ENCODE peak calls at places on chromosomes 6 and 20, in six cellular contexts. P is foreskin fibroblast, R is prostate gland, J is NB4, S is IMR-90, E is lower leg skin. X is an unnamed sample.

GRCh38 chr6:78577585-78577984 is 289.8 kb upstream of the IRAK1BP1 start:
- DNase-seq in P (no peak), R (no peak), J (no peak), S (no peak), E (no peak), X (no peak)

GRCh38 chr20:11686900-11687543 is 230.7 kb upstream of the BTBD3 start:
- DNase-seq in P (peak), R (no peak), J (no peak), S (peak), E (no peak), X (no peak)

GRCh38 chr6:128599036-128599435 is 78.6 kb upstream of the PTPRK start:
- DNase-seq in P (peak), R (no peak), J (no peak), S (no peak), E (no peak), X (no peak)

GRCh38 chr6:5893295-5893694 is 113.4 kb downstream of the NRN1 start:
- DNase-seq in P (no peak), R (no peak), J (no peak), S (no peak), E (no peak), X (no peak)

GRCh38 chr20:4766631-4767030 is 44.9 kb downstream of the PRND start:
- DNase-seq in P (no peak), R (no peak), J (peak), S (no peak), E (no peak), X (no peak)

GRCh38 chr6:4466769-4467480 is 309.3 kb upstream of the CDYL start:
- DNase-seq in P (no peak), R (no peak), J (peak), S (no peak), E (no peak), X (no peak)

GRCh38 chr6:30061766-30062458 is 847 bp downstream of the POLR1H start:
- DNase-seq in P (peak), R (peak), J (peak), S (peak), E (no peak), X (no peak)

GRCh38 chr20:45823949-45824835 is 2.9 kb downstream of the TNNC2 start:
- DNase-seq in P (peak), R (peak), J (peak), S (no peak), E (no peak), X (no peak)

GRCh38 chr6:123994891-123995635 is 191.4 kb downstream of the NKAIN2 start:
- DNase-seq in P (no peak), R (no peak), J (no peak), S (no peak), E (no peak), X (no peak)

GRCh38 chr6:19549109-19549508 is 288.1 kb upstream of the ID4 start:
- DNase-seq in P (no peak), R (no peak), J (no peak), S (no peak), E (no peak), X (no peak)

GRCh38 chr6:154815938-154816820 is 83.0 kb downstream of the SCAF8 start:
- DNase-seq in P (peak), R (no peak), J (no peak), S (peak), E (no peak), X (no peak)

GRCh38 chr6:130900913-130901312 is 73.7 kb downstream of the SMLR1 start:
- DNase-seq in P (peak), R (no peak), J (no peak), S (peak), E (no peak), X (peak)

GRCh38 chr20:10079964-10080363 is 45.2 kb downstream of the ANKEF1 start:
- DNase-seq in P (peak), R (peak), J (no peak), S (peak), E (no peak), X (no peak)

GRCh38 chr6:32944265-32944664 is 3.4 kb upstream of the HLA-DMB start:
- DNase-seq in P (no peak), R (no peak), J (peak), S (no peak), E (no peak), X (no peak)

GRCh38 chr6:39568896-39569295 is 156.3 kb downstream of the KIF6 start:
- DNase-seq in P (peak), R (no peak), J (no peak), S (peak), E (no peak), X (no peak)

GRCh38 chr6:44080561-44081521 is 46.4 kb downstream of the MRPL14 start:
- DNase-seq in P (no peak), R (no peak), J (peak), S (no peak), E (peak), X (no peak)

GRCh38 chr6:150016324-150017185 is 8.8 kb downstream of the RAET1L start:
- DNase-seq in P (peak), R (peak), J (peak), S (peak), E (peak), X (peak)

GRCh38 chr20:36269507-36269906 is 33.2 kb downstream of the AAR2 start:
- DNase-seq in P (no peak), R (no peak), J (no peak), S (no peak), E (no peak), X (no peak)

GRCh38 chr6:96156425-96156824 is 140.7 kb downstream of the FUT9 start:
- DNase-seq in P (no peak), R (no peak), J (no peak), S (no peak), E (no peak), X (no peak)

DNA sequence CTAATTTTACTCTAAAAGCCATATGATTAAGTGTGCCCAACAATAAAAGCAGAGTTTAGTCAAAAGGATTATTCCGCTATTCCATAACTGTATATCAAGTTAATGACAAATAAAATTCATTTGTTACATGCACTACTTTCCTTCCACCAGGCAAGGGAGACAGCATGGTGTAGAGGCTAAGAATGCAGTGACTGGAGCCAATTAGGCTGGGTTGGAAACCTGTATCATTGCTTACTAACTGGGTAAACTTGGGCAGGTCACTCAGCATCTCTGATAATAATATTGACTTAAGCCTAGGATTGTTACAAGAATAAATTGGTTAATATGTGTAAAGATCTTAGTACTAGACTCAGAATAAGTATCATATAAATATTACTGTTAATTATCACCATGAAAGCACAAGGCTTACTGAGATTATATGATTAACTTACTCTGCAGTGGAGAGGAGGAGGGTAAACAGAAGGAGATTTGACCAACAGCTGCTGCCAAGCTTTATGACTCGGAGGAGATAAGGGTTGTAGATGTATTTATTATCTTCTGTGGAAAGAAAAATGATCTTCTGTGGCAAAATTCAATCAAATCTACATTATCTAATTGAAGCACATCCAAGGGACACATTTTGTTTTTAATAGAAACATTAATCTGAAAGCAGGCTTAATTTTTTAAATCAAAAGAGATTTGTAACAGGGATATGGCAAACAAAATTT is 1459.9 kb downstream of the GRIK2 start:
- DNase-seq in P (no peak), R (no peak), J (no peak), S (no peak), E (no peak), X (no peak)
- TF ChIP-seq CTCF in P (no peak), R (no peak), J (no peak), S (no peak), E (no peak), X (no peak)

GRCh38 chr6:81246200-81246599 is 506.3 kb downstream of the TENT5A start:
- DNase-seq in P (peak), R (no peak), J (no peak), S (no peak), E (no peak), X (no peak)

GRCh38 chr6:81238390-81238789 is 514.1 kb downstream of the TENT5A start:
- DNase-seq in P (no peak), R (no peak), J (no peak), S (no peak), E (no peak), X (no peak)

GRCh38 chr6:81241126-81241525 is 511.4 kb downstream of the TENT5A start:
- DNase-seq in P (peak), R (no peak), J (no peak), S (peak), E (no peak), X (no peak)

GRCh38 chr6:81242634-81243033 is 509.8 kb downstream of the TENT5A start:
- DNase-seq in P (peak), R (no peak), J (no peak), S (no peak), E (no peak), X (no peak)

GRCh38 chr6:81241717-81242116 is 510.8 kb downstream of the TENT5A start:
- DNase-seq in P (peak), R (no peak), J (peak), S (peak), E (no peak), X (no peak)
- TF ChIP-seq CTCF in P (peak), R (no peak), J (peak), S (peak), E (no peak), X (peak)

GRCh38 chr6:25312703-25313102 is 33.5 kb downstream of the CARMIL1 start:
- DNase-seq in P (peak), R (no peak), J (no peak), S (peak), E (no peak), X (no peak)
- TF ChIP-seq CTCF in P (peak), R (no peak), J (no peak), S (no peak), E (no peak), X (no peak)

DNA sequence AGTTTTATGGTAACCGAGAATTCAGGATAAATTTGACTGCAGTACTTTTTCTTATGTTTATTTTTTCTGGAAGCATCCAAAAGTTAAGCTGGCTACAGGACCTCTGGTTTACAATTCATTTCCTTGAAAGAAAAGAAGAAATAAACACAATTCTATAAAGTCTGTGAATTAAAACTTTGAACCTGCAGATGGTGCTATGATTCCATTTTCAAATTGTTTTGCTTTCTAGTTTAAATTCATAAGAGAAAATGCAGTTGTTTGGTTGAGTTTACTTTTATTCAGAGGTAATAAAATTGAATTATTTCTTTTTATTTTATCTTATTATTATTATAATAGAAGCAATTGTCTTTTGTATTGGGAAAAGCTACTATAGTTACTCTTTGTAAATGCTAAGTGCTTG is 1.8 kb upstream of the VIP start:
- DNase-seq in P (peak), R (no peak), J (peak), S (peak), E (no peak), X (peak)
- TF ChIP-seq CTCF in P (peak), R (no peak), J (no peak), S (peak), E (no peak), X (peak)

GRCh38 chr6:2765166-2765895 is at the start of gene WRNIP1:
- DNase-seq in P (peak), R (peak), J (peak), S (peak), E (peak), X (peak)
- TF ChIP-seq CTCF in P (peak), R (peak), J (peak), S (peak), E (no peak), X (peak)

GRCh38 chr6:11947063-11947462 is 65.0 kb upstream of the HIVEP1 start:
- DNase-seq in P (no peak), R (no peak), J (no peak), S (no peak), E (no peak), X (no peak)
- TF ChIP-seq CTCF in P (no peak), R (no peak), J (no peak), S (no peak), E (no peak), X (peak)

GRCh38 chr6:1335367-1336037 is 23.6 kb downstream of the FOXQ1 start:
- DNase-seq in P (peak), R (peak), J (peak), S (peak), E (peak), X (no peak)
- TF ChIP-seq CTCF in P (no peak), R (no peak), J (no peak), S (no peak), E (no peak), X (no peak)

GRCh38 chr6:37696841-37697735 is 595 bp downstream of the MDGA1 start:
- DNase-seq in P (peak), R (no peak), J (peak), S (no peak), E (no peak), X (no peak)
- TF ChIP-seq CTCF in P (no peak), R (no peak), J (peak), S (peak), E (no peak), X (peak)

GRCh38 chr20:49786226-49786625 is 26.4 kb upstream of the SLC9A8 start:
- DNase-seq in P (no peak), R (no peak), J (peak), S (no peak), E (no peak), X (no peak)

GRCh38 chr20:49785149-49785850 is 27.3 kb upstream of the SLC9A8 start:
- DNase-seq in P (no peak), R (no peak), J (no peak), S (no peak), E (no peak), X (no peak)

GRCh38 chr20:49787371-49788357 is 25.0 kb upstream of the SLC9A8 start:
- DNase-seq in P (no peak), R (no peak), J (peak), S (no peak), E (no peak), X (no peak)

GRCh38 chr20:49785851-49786174 is 26.8 kb upstream of the SLC9A8 start:
- DNase-seq in P (no peak), R (no peak), J (peak), S (no peak), E (no peak), X (no peak)

GRCh38 chr20:49786671-49787370 is 25.8 kb upstream of the SLC9A8 start:
- DNase-seq in P (peak), R (no peak), J (peak), S (peak), E (no peak), X (no peak)
- TF ChIP-seq CTCF in P (peak), R (no peak), J (peak), S (peak), E (no peak), X (no peak)